ENCODE peak calls at places on chromosome 10, in seven cellular contexts. Q, P, L, U, Z, Y and O are unnamed samples.

GRCh38 chr10:130339091-130339490 is 202.9 kb downstream of the GLRX3 start:
- DNase-seq in Q (no peak), P (no peak), L (no peak), U (no peak), Z (no peak), Y (no peak), O (no peak)

GRCh38 chr10:120205368-120206018 is 251.5 kb upstream of the PLPP4 start:
- DNase-seq in Q (no peak), P (no peak), L (no peak), U (no peak), Z (no peak), Y (no peak), O (no peak)

GRCh38 chr10:62814901-62815372 is 1.2 kb downstream of the EGR2 start:
- DNase-seq in Q (no peak), P (no peak), L (peak), U (no peak), Z (no peak), Y (peak), O (no peak)

GRCh38 chr10:110803830-110804338 is 67.8 kb upstream of the PDCD4 start:
- DNase-seq in Q (peak), P (peak), L (peak), U (no peak), Z (peak), Y (peak), O (peak)

GRCh38 chr10:54587973-54588372 is 213.1 kb downstream of the PCDH15 start:
- DNase-seq in Q (no peak), P (no peak), L (no peak), U (no peak), Z (no peak), Y (no peak), O (no peak)

GRCh38 chr10:114304566-114305421 is 65.7 kb downstream of the VWA2 start:
- DNase-seq in Q (peak), P (peak), L (peak), U (no peak), Z (peak), Y (peak), O (peak)

GRCh38 chr10:3948843-3949242 is 163.8 kb upstream of the KLF6 start:
- DNase-seq in Q (peak), P (peak), L (no peak), U (no peak), Z (no peak), Y (no peak), O (peak)

GRCh38 chr10:25766687-25767221 is 167.3 kb upstream of the MYO3A start:
- DNase-seq in Q (no peak), P (no peak), L (peak), U (no peak), Z (no peak), Y (peak), O (no peak)

GRCh38 chr10:62381385-62382102 is 7.4 kb downstream of the ZNF365 start:
- DNase-seq in Q (no peak), P (no peak), L (no peak), U (no peak), Z (no peak), Y (no peak), O (no peak)

GRCh38 chr10:123559823-123560092 is 106.4 kb upstream of the GPR26 start:
- DNase-seq in Q (no peak), P (no peak), L (no peak), U (no peak), Z (no peak), Y (no peak), O (no peak)

GRCh38 chr10:121519411-121519810 is 78.8 kb downstream of the FGFR2 start:
- DNase-seq in Q (no peak), P (no peak), L (no peak), U (no peak), Z (no peak), Y (no peak), O (no peak)

GRCh38 chr10:132977807-132978206 is 35.4 kb upstream of the CFAP46 start:
- DNase-seq in Q (no peak), P (no peak), L (no peak), U (no peak), Z (no peak), Y (no peak), O (no peak)

GRCh38 chr10:109429956-109430760 is 493.2 kb downstream of the XPNPEP1 start:
- DNase-seq in Q (no peak), P (no peak), L (no peak), U (no peak), Z (no peak), Y (no peak), O (no peak)

GRCh38 chr10:114749014-114749413 is 72.6 kb upstream of the FHIP2A start:
- DNase-seq in Q (no peak), P (no peak), L (no peak), U (no peak), Z (no peak), Y (no peak), O (no peak)

GRCh38 chr10:44511601-44512000 is 126.7 kb upstream of the CXCL12 start:
- DNase-seq in Q (no peak), P (no peak), L (no peak), U (no peak), Z (no peak), Y (no peak), O (no peak)

GRCh38 chr10:74502963-74503608 is 323.3 kb upstream of the KAT6B start:
- DNase-seq in Q (no peak), P (no peak), L (no peak), U (no peak), Z (no peak), Y (no peak), O (no peak)

GRCh38 chr10:7410306-7410799 is 481 bp downstream of the SFMBT2 start:
- DNase-seq in Q (peak), P (peak), L (peak), U (no peak), Z (peak), Y (peak), O (peak)

GRCh38 chr10:74293686-74294365 is 142.8 kb downstream of the ADK start:
- DNase-seq in Q (no peak), P (no peak), L (no peak), U (no peak), Z (no peak), Y (no peak), O (no peak)

GRCh38 chr10:63145782-63146181 is 12.7 kb downstream of the NRBF2 start:
- DNase-seq in Q (no peak), P (no peak), L (no peak), U (no peak), Z (no peak), Y (no peak), O (no peak)

GRCh38 chr10:113959383-113959760 is 84.3 kb upstream of the ADRB1 start:
- DNase-seq in Q (no peak), P (peak), L (no peak), U (no peak), Z (no peak), Y (no peak), O (no peak)

GRCh38 chr10:131854579-131855335 is 46.1 kb upstream of the PPP2R2D start:
- DNase-seq in Q (no peak), P (no peak), L (no peak), U (no peak), Z (no peak), Y (no peak), O (no peak)

GRCh38 chr10:118760265-118760664 is 5.5 kb upstream of the CACUL1 start:
- DNase-seq in Q (no peak), P (no peak), L (no peak), U (no peak), Z (no peak), Y (no peak), O (no peak)

GRCh38 chr10:2680802-2681201 is 386.5 kb upstream of the PFKP start:
- DNase-seq in Q (no peak), P (no peak), L (no peak), U (no peak), Z (no peak), Y (no peak), O (no peak)

GRCh38 chr10:70748305-70748704 is 36.9 kb downstream of the TBATA start:
- DNase-seq in Q (no peak), P (no peak), L (no peak), U (no peak), Z (no peak), Y (no peak), O (no peak)
- TF ChIP-seq CTCF in Q (no peak), P (no peak), L (no peak), U (no peak), Z (no peak), Y (no peak), O (no peak)

GRCh38 chr10:61169294-61169693 is 225.3 kb upstream of the RHOBTB1 start:
- DNase-seq in Q (no peak), P (no peak), L (no peak), U (no peak), Z (no peak), Y (no peak), O (no peak)

GRCh38 chr10:61163403-61163802 is 219.4 kb upstream of the RHOBTB1 start:
- DNase-seq in Q (no peak), P (no peak), L (no peak), U (no peak), Z (no peak), Y (no peak), O (no peak)

GRCh38 chr10:61166489-61166888 is 222.5 kb upstream of the RHOBTB1 start:
- DNase-seq in Q (no peak), P (no peak), L (no peak), U (no peak), Z (no peak), Y (no peak), O (no peak)

GRCh38 chr10:61164458-61165160 is 220.6 kb upstream of the RHOBTB1 start:
- DNase-seq in Q (no peak), P (no peak), L (no peak), U (no peak), Z (no peak), Y (no peak), O (peak)

DNA sequence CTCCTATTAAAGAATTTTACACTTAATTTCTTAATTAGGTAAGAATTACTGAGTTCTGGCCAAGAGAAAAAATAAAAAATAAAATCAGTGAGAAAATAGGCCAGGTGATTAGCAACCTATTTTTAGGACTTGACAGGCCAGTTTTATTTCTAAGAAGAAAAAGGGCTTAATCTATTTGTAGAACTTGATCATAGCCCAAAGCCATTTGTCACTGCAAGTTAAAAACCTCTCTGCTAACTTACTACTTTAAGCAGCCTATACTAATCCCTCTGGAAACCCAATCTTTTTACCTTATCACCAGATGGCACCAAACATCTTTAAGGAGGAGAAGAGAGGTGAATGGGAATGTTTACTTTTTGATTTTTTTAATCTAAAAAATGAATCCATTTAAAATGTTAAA is 222.1 kb upstream of the RHOBTB1 start:
- DNase-seq in Q (no peak), P (no peak), L (no peak), U (no peak), Z (no peak), Y (no peak), O (no peak)
- TF ChIP-seq CTCF in Q (no peak), P (no peak), L (no peak), U (no peak), Z (no peak), Y (no peak), O (peak)

DNA sequence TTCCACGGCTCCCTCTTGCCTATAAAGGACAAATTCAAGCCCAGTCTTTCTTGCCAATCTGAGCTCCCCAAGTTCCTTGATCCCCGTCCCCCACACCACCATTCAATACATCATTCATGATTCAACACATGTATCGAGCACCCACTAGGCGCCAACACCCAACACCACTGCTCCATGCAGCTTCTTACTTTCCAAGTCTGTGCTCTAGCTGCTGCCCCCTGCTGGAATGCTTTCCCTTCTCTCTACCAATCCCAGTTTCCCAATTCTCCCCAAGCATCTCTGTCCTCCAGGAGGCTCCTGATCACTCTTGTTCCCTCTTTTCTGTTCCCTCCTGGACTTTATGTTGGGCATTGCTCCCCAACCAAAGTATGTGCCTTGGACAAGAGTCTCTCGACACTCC is 172.6 kb downstream of the NEURL1 start:
- DNase-seq in Q (no peak), P (no peak), L (peak), U (no peak), Z (no peak), Y (peak), O (peak)
- TF ChIP-seq CTCF in Q (no peak), P (peak), L (peak), U (peak), Z (no peak), Y (peak), O (peak)

GRCh38 chr10:48820699-48821098 is 118.9 kb downstream of the LRRC18 start:
- DNase-seq in Q (no peak), P (no peak), L (no peak), U (no peak), Z (no peak), Y (no peak), O (no peak)
- TF ChIP-seq CTCF in Q (no peak), P (no peak), L (no peak), U (no peak), Z (no peak), Y (no peak), O (no peak)